ENCODE peak calls at places on chromosomes 2 and 18, in nine cellular contexts. Q, N, R, E, W, O, M, B and I are unnamed samples.

GRCh38 chr2:145068509-145068908 is 548.6 kb upstream of the ZEB2 start:
- DNase-seq in Q (no peak), N (no peak), R (no peak), E (no peak), W (no peak), O (no peak), M (no peak), B (no peak), I (no peak)

GRCh38 chr2:69637923-69638322 is 5.6 kb downstream of the AAK1 start:
- DNase-seq in Q (no peak), N (no peak), R (no peak), E (no peak), W (no peak), O (no peak), M (no peak), B (no peak), I (no peak)

GRCh38 chr2:218465987-218466633 is 47.2 kb downstream of the VIL1 start:
- DNase-seq in Q (no peak), N (no peak), R (peak), E (peak), W (no peak), O (no peak), M (no peak), B (no peak), I (peak)

GRCh38 chr2:236679906-236680305 is 110.3 kb downstream of the ACKR3 start:
- DNase-seq in Q (no peak), N (no peak), R (no peak), E (peak), W (no peak), O (no peak), M (no peak), B (no peak), I (peak)

GRCh38 chr2:2765176-2765800 is 434.2 kb upstream of the MYT1L start:
- DNase-seq in Q (no peak), N (no peak), R (no peak), E (no peak), W (no peak), O (no peak), M (no peak), B (no peak), I (no peak)

GRCh38 chr2:45134726-45135125 is 125.5 kb upstream of the SIX2 start:
- DNase-seq in Q (no peak), N (no peak), R (no peak), E (no peak), W (no peak), O (no peak), M (no peak), B (no peak), I (no peak)

GRCh38 chr18:78980279-78980771 is 707 bp downstream of the SALL3 start:
- DNase-seq in Q (no peak), N (no peak), R (peak), E (no peak), W (no peak), O (no peak), M (no peak), B (no peak), I (no peak)

GRCh38 chr2:95057535-95058453 is 32.3 kb downstream of the MAL start:
- DNase-seq in Q (no peak), N (no peak), R (peak), E (no peak), W (no peak), O (no peak), M (no peak), B (no peak), I (no peak)

GRCh38 chr2:212970132-212970531 is 181.3 kb downstream of the IKZF2 start:
- DNase-seq in Q (no peak), N (peak), R (no peak), E (peak), W (no peak), O (peak), M (no peak), B (no peak), I (peak)

GRCh38 chr2:161237397-161238263 is 70.6 kb upstream of the PSMD14 start:
- DNase-seq in Q (peak), N (no peak), R (peak), E (peak), W (peak), O (no peak), M (peak), B (peak), I (peak)

GRCh38 chr18:57532987-57533386 is 53.5 kb downstream of the FECH start:
- DNase-seq in Q (no peak), N (no peak), R (no peak), E (no peak), W (no peak), O (no peak), M (no peak), B (no peak), I (no peak)